ENCODE peak calls at places on chromosome 2, in ten cellular contexts. One of them, this sample, is unnamed.

GRCh38 chr2:111945444-111946293 is 47.3 kb downstream of the MERTK start:
- DNase-seq in HL-60: no peak
- DNase-seq in transverse colon: no peak
- DNase-seq in K562: no peak
- DNase-seq in HepG2: peak
- DNase-seq in SK-N-SH: no peak
- DNase-seq in breast epithelium: no peak
- DNase-seq in prostate gland: no peak
- DNase-seq in Panc1: no peak
- DNase-seq in sigmoid colon: no peak
- DNase-seq in this sample: no peak

GRCh38 chr2:28394997-28395333 is 2.3 kb downstream of the FOSL2 start:
- DNase-seq in K562: no peak
- DNase-seq in transverse colon: no peak
- DNase-seq in HL-60: no peak
- DNase-seq in HepG2: no peak
- DNase-seq in Panc1: no peak
- DNase-seq in SK-N-SH: no peak
- DNase-seq in prostate gland: no peak
- DNase-seq in breast epithelium: no peak
- DNase-seq in sigmoid colon: no peak
- DNase-seq in this sample: no peak

GRCh38 chr2:201507725-201508124 is 56.2 kb downstream of the STRADB start:
- DNase-seq in breast epithelium: no peak
- DNase-seq in transverse colon: no peak
- DNase-seq in sigmoid colon: no peak
- DNase-seq in SK-N-SH: no peak
- DNase-seq in HepG2: no peak
- DNase-seq in K562: no peak
- DNase-seq in HL-60: peak
- DNase-seq in prostate gland: no peak
- DNase-seq in Panc1: no peak
- DNase-seq in this sample: no peak

GRCh38 chr2:119011162-119011909 is 69.3 kb downstream of the MARCO start:
- DNase-seq in prostate gland: peak
- DNase-seq in SK-N-SH: peak
- DNase-seq in HL-60: no peak
- DNase-seq in sigmoid colon: no peak
- DNase-seq in breast epithelium: no peak
- DNase-seq in transverse colon: peak
- DNase-seq in K562: peak
- DNase-seq in HepG2: peak
- DNase-seq in Panc1: no peak
- DNase-seq in this sample: no peak

GRCh38 chr2:128986867-128987268 is 668.2 kb upstream of the HS6ST1 start:
- DNase-seq in prostate gland: peak
- DNase-seq in HL-60: no peak
- DNase-seq in sigmoid colon: no peak
- DNase-seq in transverse colon: no peak
- DNase-seq in HepG2: no peak
- DNase-seq in breast epithelium: no peak
- DNase-seq in SK-N-SH: no peak
- DNase-seq in K562: no peak
- DNase-seq in Panc1: no peak
- DNase-seq in this sample: peak

GRCh38 chr2:30665761-30666306 is 141.4 kb downstream of the CAPN13 start:
- DNase-seq in HepG2: no peak
- DNase-seq in Panc1: no peak
- DNase-seq in K562: no peak
- DNase-seq in sigmoid colon: peak
- DNase-seq in breast epithelium: no peak
- DNase-seq in prostate gland: no peak
- DNase-seq in HL-60: no peak
- DNase-seq in transverse colon: no peak
- DNase-seq in SK-N-SH: no peak
- DNase-seq in this sample: peak

GRCh38 chr2:171902840-171903420 is 8.9 kb upstream of the SLC25A12 start:
- DNase-seq in breast epithelium: no peak
- DNase-seq in prostate gland: no peak
- DNase-seq in Panc1: no peak
- DNase-seq in HL-60: no peak
- DNase-seq in K562: no peak
- DNase-seq in sigmoid colon: no peak
- DNase-seq in transverse colon: no peak
- DNase-seq in SK-N-SH: no peak
- DNase-seq in HepG2: no peak
- DNase-seq in this sample: no peak

GRCh38 chr2:162038676-162039075 is 35.3 kb downstream of the DPP4 start:
- DNase-seq in transverse colon: no peak
- DNase-seq in K562: no peak
- DNase-seq in prostate gland: no peak
- DNase-seq in breast epithelium: no peak
- DNase-seq in sigmoid colon: no peak
- DNase-seq in HL-60: no peak
- DNase-seq in HepG2: no peak
- DNase-seq in SK-N-SH: no peak
- DNase-seq in Panc1: no peak
- DNase-seq in this sample: no peak

GRCh38 chr2:236638707-236639106 is 69.1 kb downstream of the ACKR3 start:
- DNase-seq in transverse colon: no peak
- DNase-seq in SK-N-SH: no peak
- DNase-seq in prostate gland: no peak
- DNase-seq in sigmoid colon: peak
- DNase-seq in HL-60: no peak
- DNase-seq in breast epithelium: no peak
- DNase-seq in Panc1: no peak
- DNase-seq in HepG2: no peak
- DNase-seq in K562: no peak
- DNase-seq in this sample: peak

DNA sequence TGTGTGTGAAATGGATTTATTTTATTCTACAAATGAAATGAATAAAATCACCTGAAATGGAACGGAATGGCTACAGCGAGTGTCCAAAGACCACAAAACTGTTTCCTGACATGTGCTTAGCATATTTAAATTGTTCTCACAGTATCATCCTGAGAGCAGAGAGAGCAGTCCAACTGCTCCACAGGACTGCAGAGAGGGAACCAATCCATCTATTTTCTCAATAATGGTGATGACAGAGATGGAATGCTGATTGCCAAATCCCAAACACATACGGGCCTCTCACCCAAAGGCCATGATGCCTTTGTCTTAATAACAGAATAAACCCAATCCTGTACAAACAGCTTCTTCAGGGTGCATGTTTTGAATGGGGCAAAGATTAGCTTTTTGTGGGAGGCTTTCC is 41.1 kb downstream of the STAT1 start:
- DNase-seq in sigmoid colon: no peak
- DNase-seq in breast epithelium: no peak
- DNase-seq in K562: no peak
- DNase-seq in Panc1: no peak
- DNase-seq in SK-N-SH: no peak
- DNase-seq in prostate gland: no peak
- DNase-seq in transverse colon: no peak
- DNase-seq in HL-60: no peak
- DNase-seq in HepG2: no peak
- DNase-seq in this sample: no peak
- TF ChIP-seq POLR2AphosphoS5 in sigmoid colon: no peak
- TF ChIP-seq POLR2AphosphoS5 in breast epithelium: no peak
- TF ChIP-seq POLR2AphosphoS5 in K562: no peak
- TF ChIP-seq POLR2AphosphoS5 in Panc1: no peak
- TF ChIP-seq POLR2AphosphoS5 in SK-N-SH: no peak
- TF ChIP-seq POLR2AphosphoS5 in prostate gland: no peak
- TF ChIP-seq POLR2AphosphoS5 in transverse colon: no peak
- TF ChIP-seq POLR2AphosphoS5 in HL-60: no peak
- TF ChIP-seq POLR2AphosphoS5 in HepG2: no peak
- TF ChIP-seq POLR2AphosphoS5 in this sample: no peak

GRCh38 chr2:145759228-145759940 is 1239.5 kb upstream of the ZEB2 start:
- DNase-seq in prostate gland: no peak
- DNase-seq in Panc1: no peak
- DNase-seq in HL-60: no peak
- DNase-seq in transverse colon: no peak
- DNase-seq in SK-N-SH: no peak
- DNase-seq in breast epithelium: no peak
- DNase-seq in K562: no peak
- DNase-seq in HepG2: peak
- DNase-seq in sigmoid colon: no peak
- DNase-seq in this sample: no peak

GRCh38 chr2:145765889-145766288 is 1246.0 kb upstream of the ZEB2 start:
- DNase-seq in HepG2: no peak
- DNase-seq in breast epithelium: no peak
- DNase-seq in HL-60: no peak
- DNase-seq in sigmoid colon: no peak
- DNase-seq in prostate gland: no peak
- DNase-seq in Panc1: no peak
- DNase-seq in SK-N-SH: no peak
- DNase-seq in transverse colon: no peak
- DNase-seq in K562: no peak
- DNase-seq in this sample: no peak

GRCh38 chr2:145757503-145758290 is 1237.8 kb upstream of the ZEB2 start:
- DNase-seq in prostate gland: no peak
- DNase-seq in transverse colon: no peak
- DNase-seq in Panc1: no peak
- DNase-seq in sigmoid colon: no peak
- DNase-seq in HL-60: no peak
- DNase-seq in K562: no peak
- DNase-seq in breast epithelium: no peak
- DNase-seq in HepG2: peak
- DNase-seq in SK-N-SH: no peak
- DNase-seq in this sample: no peak

GRCh38 chr2:145764631-145765030 is 1244.7 kb upstream of the ZEB2 start:
- DNase-seq in HepG2: no peak
- DNase-seq in SK-N-SH: no peak
- DNase-seq in sigmoid colon: no peak
- DNase-seq in prostate gland: no peak
- DNase-seq in transverse colon: no peak
- DNase-seq in breast epithelium: no peak
- DNase-seq in HL-60: no peak
- DNase-seq in Panc1: no peak
- DNase-seq in K562: no peak
- DNase-seq in this sample: no peak

GRCh38 chr2:145760781-145761649 is 1241.1 kb upstream of the ZEB2 start:
- DNase-seq in Panc1: peak
- DNase-seq in SK-N-SH: no peak
- DNase-seq in breast epithelium: no peak
- DNase-seq in HL-60: no peak
- DNase-seq in HepG2: peak
- DNase-seq in K562: no peak
- DNase-seq in prostate gland: no peak
- DNase-seq in sigmoid colon: no peak
- DNase-seq in transverse colon: no peak
- DNase-seq in this sample: no peak
- H3K27ac ChIP-seq in Panc1: no peak
- H3K27ac ChIP-seq in SK-N-SH: no peak
- H3K27ac ChIP-seq in breast epithelium: no peak
- H3K27ac ChIP-seq in HL-60: no peak
- H3K27ac ChIP-seq in HepG2: peak
- H3K27ac ChIP-seq in K562: no peak
- H3K27ac ChIP-seq in prostate gland: no peak
- H3K27ac ChIP-seq in sigmoid colon: no peak
- H3K27ac ChIP-seq in transverse colon: peak
- H3K27ac ChIP-seq in this sample: peak

DNA sequence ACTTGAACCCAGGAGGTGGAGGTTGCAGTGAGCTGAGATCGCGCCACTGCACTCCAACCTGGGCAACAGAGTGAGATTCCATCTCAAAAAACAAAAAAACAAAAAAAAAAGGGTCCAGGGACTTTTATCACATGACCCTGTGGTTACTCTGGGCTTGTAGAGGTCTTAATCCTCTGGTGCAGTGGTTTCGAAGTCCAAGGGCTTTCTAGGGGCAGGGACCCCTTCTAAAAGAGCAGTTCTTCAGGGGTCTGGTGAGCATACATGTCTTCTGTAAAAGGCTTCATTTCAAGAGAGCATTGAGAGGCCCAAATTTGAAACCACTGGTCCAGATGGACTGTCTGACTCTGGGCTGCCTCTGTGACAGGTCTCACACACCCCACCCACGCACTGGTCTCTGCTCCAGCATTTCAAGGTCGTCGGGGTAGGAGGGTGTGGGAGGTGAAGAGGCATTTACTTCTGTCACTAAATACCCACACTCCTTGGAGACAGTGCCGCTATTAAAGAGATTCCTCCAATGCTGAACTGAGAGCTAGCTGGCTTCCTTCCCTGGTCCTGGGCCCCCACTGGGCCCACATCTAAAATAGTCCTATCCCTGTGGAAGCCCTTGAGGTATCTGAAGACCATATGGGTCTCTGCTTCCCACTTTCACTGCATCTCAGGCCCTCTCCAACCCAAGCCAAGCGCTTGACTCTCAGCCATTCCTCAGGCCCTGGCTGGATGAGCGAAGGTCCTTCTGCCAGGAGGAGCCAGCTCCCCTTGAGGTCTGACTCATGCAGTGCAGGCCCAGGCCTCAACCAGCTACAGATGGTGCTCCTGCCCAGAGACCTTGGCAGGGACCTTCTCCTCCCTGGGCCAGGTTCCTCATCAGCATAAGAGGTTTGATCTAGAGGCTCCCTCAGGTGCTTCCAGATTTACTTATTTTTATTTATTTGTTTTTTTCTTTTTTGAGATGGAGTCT is 44.8 kb downstream of the PAX8 start:
- DNase-seq in HepG2: peak
- DNase-seq in breast epithelium: no peak
- DNase-seq in SK-N-SH: no peak
- DNase-seq in prostate gland: no peak
- DNase-seq in Panc1: no peak
- DNase-seq in K562: peak
- DNase-seq in transverse colon: no peak
- DNase-seq in sigmoid colon: no peak
- DNase-seq in HL-60: no peak
- DNase-seq in this sample: no peak
- TF ChIP-seq CTCF in HepG2: peak
- TF ChIP-seq CTCF in breast epithelium: no peak
- TF ChIP-seq CTCF in SK-N-SH: peak
- TF ChIP-seq CTCF in prostate gland: no peak
- TF ChIP-seq CTCF in Panc1: no peak
- TF ChIP-seq CTCF in K562: peak
- TF ChIP-seq CTCF in transverse colon: no peak
- TF ChIP-seq CTCF in sigmoid colon: no peak
- TF ChIP-seq CTCF in HL-60: no peak
- TF ChIP-seq CTCF in this sample: no peak

DNA sequence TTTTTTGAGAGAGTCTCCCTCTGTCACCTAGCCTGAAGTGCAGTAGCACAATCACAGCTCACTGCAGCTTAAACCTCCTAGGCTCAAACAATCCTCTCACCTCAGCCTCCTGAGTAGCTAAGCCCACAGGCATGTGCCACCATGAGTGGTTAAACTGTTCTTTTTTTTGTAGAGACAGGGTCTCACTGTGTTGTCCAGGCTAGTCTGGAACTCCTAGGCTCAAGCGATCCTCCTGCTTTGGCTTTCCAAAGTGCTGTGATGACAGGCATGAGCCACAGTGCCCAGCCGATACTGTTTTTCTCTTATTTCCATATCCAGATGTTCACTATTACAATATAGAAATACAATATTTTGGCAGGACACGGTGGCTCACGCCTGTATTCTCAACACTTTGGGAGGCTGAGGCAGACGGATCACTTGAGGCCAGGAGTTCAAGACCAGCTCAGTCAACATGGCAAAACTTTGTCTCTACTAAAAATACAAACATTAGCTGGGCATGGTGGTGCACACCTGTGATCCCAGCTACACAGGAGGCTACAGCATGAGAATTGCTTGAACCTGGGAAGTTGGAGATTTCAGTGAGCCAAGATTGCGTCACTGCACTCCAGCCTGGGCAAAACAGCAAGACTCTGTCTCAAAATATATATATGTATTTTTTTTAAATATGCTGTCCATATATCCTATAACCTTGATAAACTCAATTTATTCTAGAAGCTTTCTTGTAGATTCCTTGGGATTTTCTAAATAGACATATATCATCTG is 24.7 kb downstream of the WDR33 start:
- DNase-seq in SK-N-SH: no peak
- DNase-seq in prostate gland: no peak
- DNase-seq in Panc1: no peak
- DNase-seq in K562: no peak
- DNase-seq in sigmoid colon: no peak
- DNase-seq in HL-60: no peak
- DNase-seq in HepG2: no peak
- DNase-seq in transverse colon: no peak
- DNase-seq in breast epithelium: no peak
- DNase-seq in this sample: no peak
- TF ChIP-seq POLR2AphosphoS5 in SK-N-SH: no peak
- TF ChIP-seq POLR2AphosphoS5 in prostate gland: no peak
- TF ChIP-seq POLR2AphosphoS5 in Panc1: no peak
- TF ChIP-seq POLR2AphosphoS5 in K562: no peak
- TF ChIP-seq POLR2AphosphoS5 in sigmoid colon: no peak
- TF ChIP-seq POLR2AphosphoS5 in HL-60: no peak
- TF ChIP-seq POLR2AphosphoS5 in HepG2: no peak
- TF ChIP-seq POLR2AphosphoS5 in transverse colon: no peak
- TF ChIP-seq POLR2AphosphoS5 in breast epithelium: no peak
- TF ChIP-seq POLR2AphosphoS5 in this sample: no peak